ENCODE peak calls at places on chromosomes 1 and 21, in nine cellular contexts. B is left ventricle myocardium inferior; Y is naive thymus-derived CD4-positive, alpha-beta T cell; U is fibroblast of lung; I is adrenal gland; O is A549; G is adipocyte; A is pancreas; M is GM23338. R is an unnamed sample.

GRCh38 chr1:179953974-179954493 is 576 bp upstream of the CEP350 start:
- DNase-seq in B (no peak), Y (no peak), U (no peak), I (no peak), O (peak), G (no peak), A (peak), M (peak), R (peak)

GRCh38 chr1:116769561-116769977 is 15.3 kb downstream of the CD2 start:
- DNase-seq in B (no peak), Y (peak), U (peak), I (no peak), O (no peak), G (no peak), A (no peak), M (no peak), R (peak)

GRCh38 chr1:53262000-53262399 is 23.7 kb upstream of the MAGOH start:
- DNase-seq in B (no peak), Y (no peak), U (no peak), I (no peak), O (no peak), G (no peak), A (no peak), M (no peak), R (no peak)

GRCh38 chr1:228397966-228398365 is 8.7 kb downstream of the TRIM11 start:
- DNase-seq in B (no peak), Y (no peak), U (no peak), I (no peak), O (no peak), G (no peak), A (no peak), M (no peak), R (no peak)

GRCh38 chr1:212234431-212235298 is 50.5 kb upstream of the PPP2R5A start:
- DNase-seq in B (peak), Y (no peak), U (peak), I (peak), O (peak), G (peak), A (peak), M (no peak), R (peak)

GRCh38 chr1:204154525-204155255 is 2.8 kb upstream of the ETNK2 start:
- DNase-seq in B (no peak), Y (no peak), U (no peak), I (no peak), O (no peak), G (no peak), A (no peak), M (no peak), R (peak)

GRCh38 chr1:164602480-164603093 is 43.6 kb downstream of the PBX1 start:
- DNase-seq in B (peak), Y (no peak), U (peak), I (peak), O (no peak), G (peak), A (peak), M (peak), R (peak)

GRCh38 chr1:160612613-160613218 is 33.4 kb upstream of the CD84 start:
- DNase-seq in B (no peak), Y (no peak), U (no peak), I (no peak), O (no peak), G (no peak), A (no peak), M (no peak), R (no peak)

GRCh38 chr1:117690230-117690629 is 84.4 kb downstream of the TENT5C start:
- DNase-seq in B (no peak), Y (no peak), U (no peak), I (no peak), O (no peak), G (no peak), A (no peak), M (no peak), R (no peak)

GRCh38 chr1:235124665-235125064 is 4.0 kb downstream of the TOMM20 start:
- DNase-seq in B (no peak), Y (no peak), U (no peak), I (no peak), O (no peak), G (no peak), A (no peak), M (no peak), R (no peak)

GRCh38 chr1:9180077-9180819 is 51.3 kb upstream of the GPR157 start:
- DNase-seq in B (no peak), Y (no peak), U (peak), I (no peak), O (peak), G (peak), A (no peak), M (no peak), R (peak)

GRCh38 chr1:186154651-186155050 is 220.4 kb downstream of the TPR start:
- DNase-seq in B (no peak), Y (no peak), U (no peak), I (no peak), O (no peak), G (peak), A (no peak), M (no peak), R (no peak)

GRCh38 chr1:79852004-79852403 is 845.5 kb upstream of the ADGRL4 start:
- DNase-seq in B (no peak), Y (no peak), U (no peak), I (no peak), O (no peak), G (no peak), A (no peak), M (peak), R (peak)

GRCh38 chr1:111565079-111565478 is 54.5 kb upstream of the RAP1A start:
- DNase-seq in B (no peak), Y (no peak), U (peak), I (no peak), O (no peak), G (peak), A (no peak), M (no peak), R (peak)

GRCh38 chr1:58932820-58933598 is 149.2 kb upstream of the JUN start:
- DNase-seq in B (no peak), Y (no peak), U (peak), I (no peak), O (peak), G (peak), A (peak), M (no peak), R (peak)

GRCh38 chr1:9294910-9295636 is 2.4 kb downstream of the SPSB1 start:
- DNase-seq in B (peak), Y (no peak), U (peak), I (no peak), O (no peak), G (peak), A (no peak), M (no peak), R (peak)

GRCh38 chr1:214823311-214824117 is 220.5 kb downstream of the CENPF start:
- DNase-seq in B (no peak), Y (no peak), U (no peak), I (no peak), O (no peak), G (no peak), A (no peak), M (peak), R (no peak)

GRCh38 chr1:117146570-117147340 is 25.2 kb upstream of the TRIM45 start:
- DNase-seq in B (no peak), Y (no peak), U (peak), I (no peak), O (peak), G (peak), A (no peak), M (peak), R (peak)

GRCh38 chr1:2814511-2815075 is 13.1 kb upstream of the TTC34 start:
- DNase-seq in B (no peak), Y (no peak), U (no peak), I (no peak), O (no peak), G (no peak), A (no peak), M (no peak), R (no peak)

GRCh38 chr1:8182034-8182761 is 135.7 kb upstream of the SLC45A1 start:
- DNase-seq in B (no peak), Y (peak), U (peak), I (peak), O (peak), G (peak), A (peak), M (no peak), R (peak)

GRCh38 chr1:109404838-109405237 is 7.1 kb upstream of the SORT1 start:
- DNase-seq in B (no peak), Y (no peak), U (no peak), I (no peak), O (no peak), G (no peak), A (no peak), M (no peak), R (no peak)

GRCh38 chr1:171998711-171999110 is 157.4 kb downstream of the DNM3 start:
- DNase-seq in B (no peak), Y (no peak), U (peak), I (no peak), O (no peak), G (no peak), A (no peak), M (no peak), R (peak)

GRCh38 chr1:190436615-190437014 is 41.0 kb downstream of the BRINP3 start:
- DNase-seq in B (no peak), Y (no peak), U (peak), I (no peak), O (peak), G (peak), A (no peak), M (no peak), R (peak)

GRCh38 chr1:208113036-208113435 is 131.1 kb downstream of the PLXNA2 start:
- DNase-seq in B (no peak), Y (no peak), U (no peak), I (no peak), O (no peak), G (no peak), A (no peak), M (no peak), R (no peak)

GRCh38 chr1:90710579-90711536 is 6.2 kb downstream of the BARHL2 start:
- DNase-seq in B (no peak), Y (no peak), U (no peak), I (no peak), O (no peak), G (no peak), A (no peak), M (peak), R (no peak)

GRCh38 chr1:183043872-183044859 is 20.9 kb downstream of the LAMC1 start:
- DNase-seq in B (no peak), Y (no peak), U (peak), I (no peak), O (no peak), G (peak), A (no peak), M (no peak), R (peak)

GRCh38 chr1:41455479-41456271 is 28.8 kb downstream of the EDN2 start:
- DNase-seq in B (peak), Y (no peak), U (peak), I (peak), O (no peak), G (peak), A (no peak), M (no peak), R (peak)

GRCh38 chr1:905811-906531 is 17.8 kb upstream of the SAMD11 start:
- DNase-seq in B (peak), Y (no peak), U (no peak), I (peak), O (no peak), G (no peak), A (peak), M (no peak), R (no peak)

GRCh38 chr1:223802602-223803001 is 43.1 kb downstream of the TP53BP2 start:
- DNase-seq in B (no peak), Y (no peak), U (peak), I (no peak), O (no peak), G (no peak), A (no peak), M (no peak), R (no peak)

GRCh38 chr21:35088235-35088865 is 39.2 kb upstream of the RUNX1 start:
- DNase-seq in B (no peak), Y (no peak), U (peak), I (no peak), O (no peak), G (peak), A (no peak), M (no peak), R (peak)

GRCh38 chr21:15947707-15948106 is 217.9 kb downstream of the USP25 start:
- DNase-seq in B (no peak), Y (no peak), U (no peak), I (no peak), O (no peak), G (no peak), A (no peak), M (no peak), R (no peak)

GRCh38 chr1:203668401-203668800 is 41.8 kb downstream of the ATP2B4 start:
- DNase-seq in B (no peak), Y (no peak), U (no peak), I (no peak), O (no peak), G (no peak), A (no peak), M (no peak), R (no peak)

GRCh38 chr1:163874070-163874469 is 552.3 kb downstream of the NUF2 start:
- DNase-seq in B (no peak), Y (no peak), U (no peak), I (no peak), O (no peak), G (peak), A (no peak), M (peak), R (no peak)

GRCh38 chr1:167229719-167230385 is 9.2 kb downstream of the POU2F1 start:
- DNase-seq in B (no peak), Y (no peak), U (no peak), I (no peak), O (no peak), G (no peak), A (no peak), M (no peak), R (no peak)

GRCh38 chr1:155049651-155050559 is 1.2 kb upstream of the ADAM15 start:
- DNase-seq in B (no peak), Y (no peak), U (peak), I (no peak), O (no peak), G (no peak), A (no peak), M (no peak), R (peak)
- H3K4me3 ChIP-seq in B (peak), Y (peak), U (no peak), I (no peak), O (peak), G (peak), A (peak), M (peak), R (peak)

DNA sequence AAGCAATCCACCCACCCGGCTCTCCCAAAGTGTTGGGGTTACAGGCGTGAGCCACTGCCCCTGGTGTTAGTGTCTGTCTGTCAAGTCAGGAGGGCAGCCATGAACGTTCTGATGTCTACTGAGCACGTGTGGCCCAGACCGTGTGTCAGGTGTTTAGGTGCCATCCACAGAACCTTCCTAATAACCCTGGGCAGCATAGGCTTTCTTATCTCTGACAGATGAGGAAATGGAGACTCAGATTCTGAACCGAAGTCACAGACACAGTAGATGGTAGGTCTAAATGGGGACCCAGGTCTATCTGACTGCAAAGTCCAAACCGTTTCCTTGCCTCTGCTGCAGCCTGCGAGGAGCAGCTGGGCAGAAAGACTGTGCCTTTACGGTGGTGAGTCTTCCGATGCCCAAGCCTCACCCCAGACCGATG is 622 bp upstream of the IL6R start:
- DNase-seq in B (no peak), Y (no peak), U (no peak), I (no peak), O (no peak), G (no peak), A (no peak), M (no peak), R (no peak)
- H3K4me3 ChIP-seq in B (peak), Y (peak), U (peak), I (no peak), O (peak), G (peak), A (peak), M (peak), R (peak)

GRCh38 chr1:156677616-156678596 is 699 bp upstream of the NES start:
- DNase-seq in B (peak), Y (no peak), U (peak), I (peak), O (peak), G (peak), A (peak), M (peak), R (peak)
- H3K4me3 ChIP-seq in B (peak), Y (no peak), U (peak), I (no peak), O (peak), G (peak), A (no peak), M (peak), R (no peak)

GRCh38 chr21:41432567-41433460 is 6.8 kb downstream of the MX1 start:
- DNase-seq in B (no peak), Y (no peak), U (no peak), I (no peak), O (no peak), G (no peak), A (no peak), M (no peak), R (no peak)

GRCh38 chr21:41429925-41430491 is 4.0 kb downstream of the MX1 start:
- DNase-seq in B (no peak), Y (no peak), U (no peak), I (no peak), O (no peak), G (no peak), A (no peak), M (no peak), R (no peak)

GRCh38 chr21:41433566-41433965 is 7.5 kb downstream of the MX1 start:
- DNase-seq in B (no peak), Y (no peak), U (no peak), I (no peak), O (no peak), G (no peak), A (no peak), M (no peak), R (no peak)

GRCh38 chr21:41429305-41429704 is 3.3 kb downstream of the MX1 start:
- DNase-seq in B (no peak), Y (no peak), U (no peak), I (no peak), O (no peak), G (no peak), A (no peak), M (no peak), R (no peak)

DNA sequence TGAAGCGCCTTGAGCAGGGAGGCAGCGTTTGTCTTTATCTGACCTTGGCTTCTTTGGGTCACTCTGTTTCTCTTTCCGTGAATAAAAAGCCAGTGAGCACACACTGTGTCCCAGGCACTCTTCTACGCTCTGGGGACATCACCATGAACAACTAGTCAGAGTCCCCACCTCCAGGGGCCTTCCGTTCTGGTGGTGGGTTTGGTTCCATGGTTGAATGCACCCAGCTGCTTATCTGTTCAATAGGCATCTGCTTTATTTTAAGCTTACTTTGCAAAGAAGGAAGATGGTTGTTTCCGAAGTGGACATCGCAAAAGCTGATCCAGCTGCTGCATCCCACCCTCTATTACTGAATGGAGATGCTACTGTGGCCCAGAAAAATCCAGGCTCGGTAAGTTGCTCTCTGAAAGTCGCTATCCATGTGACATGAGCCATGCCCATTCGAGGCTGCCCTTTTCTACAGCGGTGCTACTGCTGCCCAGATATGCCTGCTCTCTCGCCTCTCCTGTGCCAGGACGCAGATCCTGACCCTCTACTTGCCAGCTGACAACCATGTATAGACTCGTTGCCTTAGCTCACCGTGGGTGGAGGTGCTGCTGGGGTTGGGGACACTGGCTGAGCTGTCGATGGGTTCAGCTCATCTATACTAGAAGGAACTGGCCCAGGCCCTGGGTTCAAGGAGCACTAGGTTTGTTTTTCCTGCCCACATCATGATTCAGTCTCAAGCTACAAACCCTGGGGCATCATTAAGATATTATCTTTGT is 5.9 kb downstream of the MX1 start:
- DNase-seq in B (no peak), Y (no peak), U (no peak), I (no peak), O (no peak), G (no peak), A (no peak), M (no peak), R (no peak)
- H3K4me3 ChIP-seq in B (no peak), Y (no peak), U (no peak), I (no peak), O (no peak), G (no peak), A (no peak), M (no peak), R (no peak)

DNA sequence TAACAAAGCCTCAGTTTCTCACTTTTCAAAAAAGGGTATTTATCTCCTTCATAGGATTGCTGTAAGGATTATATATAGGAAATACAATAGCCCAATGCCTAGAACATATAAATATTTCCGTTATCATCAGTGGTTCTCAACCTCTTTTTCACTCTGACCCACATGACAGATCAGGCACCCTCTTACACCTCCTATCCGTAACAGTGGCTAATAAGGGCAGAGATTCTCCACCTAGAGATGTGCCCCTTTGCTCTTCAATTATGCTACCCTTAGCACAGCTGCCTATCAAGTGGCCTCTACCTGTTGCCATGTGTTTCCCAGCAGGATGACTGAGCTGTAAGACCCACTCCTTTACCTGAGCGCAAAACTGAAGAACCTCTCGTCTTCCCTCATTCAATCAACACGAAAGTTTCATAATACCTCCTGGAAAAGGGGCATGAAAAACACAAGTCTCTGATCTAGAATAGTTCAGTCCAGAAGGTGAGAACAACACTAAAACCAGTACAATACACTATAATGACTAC is 10.5 kb downstream of the PUM1 start:
- DNase-seq in B (no peak), Y (no peak), U (no peak), I (no peak), O (no peak), G (no peak), A (no peak), M (no peak), R (no peak)
- H3K4me3 ChIP-seq in B (no peak), Y (peak), U (no peak), I (no peak), O (no peak), G (no peak), A (no peak), M (no peak), R (no peak)

DNA sequence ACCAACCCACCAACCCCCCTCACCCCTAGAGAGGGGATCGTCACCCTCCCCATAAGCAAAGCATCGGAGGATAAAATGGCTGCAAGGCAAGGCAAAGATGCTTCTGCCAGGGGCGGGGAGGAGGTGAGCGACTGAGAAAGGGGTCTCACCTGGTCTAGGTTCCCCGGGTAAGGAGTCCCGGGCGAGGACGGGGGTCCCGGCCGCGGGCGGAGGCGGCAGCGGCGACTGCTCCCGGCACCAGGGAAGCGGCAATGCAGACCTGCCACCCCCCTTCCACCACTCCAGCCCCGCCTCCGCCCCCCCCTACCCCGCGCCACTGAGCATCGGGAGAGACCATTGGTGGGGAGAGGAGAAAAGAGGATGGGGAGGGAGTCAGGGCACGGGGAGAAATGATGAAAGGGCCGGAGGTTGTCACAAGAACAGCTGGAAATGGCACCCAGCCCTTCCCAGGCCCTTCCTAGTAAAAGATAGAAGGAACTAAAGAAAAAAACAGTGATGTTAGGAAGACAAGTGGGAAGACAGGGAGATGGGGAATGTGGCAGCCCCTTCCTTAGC is at the start of gene SV2A:
- DNase-seq in B (no peak), Y (peak), U (peak), I (peak), O (no peak), G (peak), A (no peak), M (peak), R (peak)
- H3K4me3 ChIP-seq in B (peak), Y (peak), U (peak), I (peak), O (no peak), G (peak), A (no peak), M (peak), R (peak)

R was measured in epithelial cell of esophagus.